ENCODE peak calls at places on chromosomes 5 and 9, in nine cellular contexts. U, W, E, R, F, H, Y, I and X are unnamed samples. For H3K36me3, the result is how much of the 10 kb centered on the place peaks cover.

GRCh38 chr5:134370306-134370870 is 981 bp upstream of the UBE2B start:
- DNase-seq in W (peak), E (no peak), F (no peak), I (no peak), Y (no peak), U (no peak), H (no peak), R (no peak), X (no peak)

GRCh38 chr5:124755565-124755964 is 9.1 kb upstream of the ZNF608 start:
- DNase-seq in I (no peak), Y (peak), W (peak), F (no peak), E (no peak), U (no peak), R (no peak), H (peak), X (no peak)

GRCh38 chr5:50623666-50624065 is 42.8 kb upstream of the PARP8 start:
- DNase-seq in W (no peak), R (peak), H (no peak), U (no peak), Y (no peak), E (no peak), F (no peak), I (no peak), X (no peak)

GRCh38 chr5:37840036-37840909 is at the start of gene GDNF:
- DNase-seq in Y (peak), H (no peak), F (peak), U (peak), E (no peak), R (peak), W (peak), I (peak), X (peak)

GRCh38 chr5:137582218-137582617 is 83.1 kb upstream of the SPOCK1 start:
- DNase-seq in W (no peak), R (no peak), H (no peak), F (no peak), E (no peak), U (no peak), Y (no peak), I (no peak), X (no peak)

GRCh38 chr5:64874753-64875152 is 106.0 kb downstream of the CWC27 start:
- DNase-seq in E (no peak), F (no peak), I (no peak), H (no peak), Y (no peak), U (no peak), W (no peak), R (no peak), X (no peak)

GRCh38 chr9:137456061-137456863 is 2.9 kb downstream of the NSMF start:
- DNase-seq in R (no peak), I (no peak), F (no peak), E (no peak), W (no peak), Y (no peak), H (no peak), U (no peak), X (no peak)

GRCh38 chr5:39835371-39835770 is 410.6 kb upstream of the DAB2 start:
- DNase-seq in H (no peak), W (peak), I (no peak), E (no peak), Y (no peak), U (no peak), F (no peak), R (no peak), X (no peak)

GRCh38 chr5:76524101-76524835 is 98.9 kb downstream of the F2RL2 start:
- DNase-seq in W (no peak), I (no peak), F (no peak), U (no peak), R (peak), Y (no peak), E (no peak), H (no peak), X (no peak)

GRCh38 chr5:73205309-73205708 is 32.3 kb downstream of the TMEM174 start:
- DNase-seq in R (no peak), E (no peak), U (no peak), H (no peak), F (no peak), Y (no peak), W (no peak), I (no peak), X (no peak)

GRCh38 chr9:16787724-16788123 is 82.7 kb downstream of the BNC2 start:
- DNase-seq in E (no peak), I (peak), F (no peak), W (peak), H (no peak), Y (no peak), R (no peak), U (no peak), X (no peak)

GRCh38 chr5:54836959-54837534 is 148.3 kb downstream of the ESM1 start:
- DNase-seq in H (no peak), W (peak), Y (no peak), U (no peak), E (no peak), F (no peak), R (no peak), I (no peak), X (no peak)

GRCh38 chr5:143106175-143106574 is 297.3 kb downstream of the NR3C1 start:
- DNase-seq in I (peak), R (peak), E (no peak), H (peak), U (peak), F (peak), Y (peak), W (peak), X (no peak)

GRCh38 chr9:36207016-36207415 is 16.3 kb downstream of the CLTA start:
- DNase-seq in F (no peak), W (peak), E (no peak), U (no peak), H (no peak), R (no peak), I (no peak), Y (no peak), X (no peak)

GRCh38 chr5:82784521-82784920 is 292.7 kb downstream of the TMEM167A start:
- DNase-seq in H (no peak), E (no peak), F (no peak), U (no peak), R (no peak), I (peak), Y (no peak), W (no peak), X (no peak)

GRCh38 chr9:90007516-90008430 is 403.0 kb downstream of the GADD45G start:
- DNase-seq in Y (no peak), R (peak), H (no peak), W (peak), U (peak), I (no peak), F (no peak), E (no peak), X (no peak)

GRCh38 chr9:77163889-77164288 is 13.4 kb upstream of the VPS13A start:
- DNase-seq in U (peak), R (no peak), H (no peak), E (no peak), I (no peak), Y (no peak), F (no peak), W (peak), X (no peak)

GRCh38 chr9:110327735-110328134 is 9.9 kb downstream of the TXNDC8 start:
- DNase-seq in U (no peak), R (no peak), F (no peak), W (no peak), H (no peak), E (no peak), Y (no peak), I (no peak), X (no peak)

GRCh38 chr9:6609499-6610016 is 36.0 kb downstream of the GLDC start:
- DNase-seq in U (no peak), I (no peak), Y (no peak), W (no peak), H (no peak), R (no peak), E (no peak), F (no peak), X (no peak)

GRCh38 chr5:68795190-68795589 is 298.6 kb upstream of the SLC30A5 start:
- DNase-seq in I (no peak), U (no peak), E (no peak), W (no peak), F (no peak), H (no peak), R (no peak), Y (no peak), X (no peak)

GRCh38 chr5:88515881-88516819 is 247.5 kb upstream of the TMEM161B start:
- DNase-seq in Y (no peak), I (peak), W (no peak), U (peak), H (no peak), E (no peak), R (no peak), F (no peak), X (no peak)

GRCh38 chr9:32395483-32396216 is 11.2 kb downstream of the ACO1 start:
- DNase-seq in I (peak), U (no peak), F (no peak), H (no peak), Y (peak), W (peak), E (no peak), R (peak), X (no peak)

DNA sequence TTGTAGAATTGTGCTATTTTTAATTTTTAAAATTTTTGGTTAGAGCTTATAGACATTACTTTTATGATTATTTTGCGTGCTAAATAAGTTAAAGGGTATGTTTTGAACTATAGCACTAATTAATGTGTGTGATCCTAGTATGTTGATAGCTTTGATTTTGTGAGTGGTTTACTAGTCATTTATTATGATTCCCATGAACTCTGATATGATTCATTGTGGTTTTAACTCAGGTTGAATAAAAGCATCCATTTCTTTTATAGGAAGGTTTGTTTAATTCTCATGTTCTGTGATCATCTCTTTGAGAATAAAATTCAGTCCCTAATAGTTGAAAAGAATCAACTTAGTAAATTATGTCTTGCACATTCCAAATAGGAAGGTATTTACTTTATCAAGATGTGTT is 22.5 kb downstream of the C5orf22 start:
- DNase-seq in H (no peak), Y (no peak), I (peak), F (no peak), U (no peak), W (no peak), E (no peak), R (no peak), X (no peak)
- H3K36me3 ChIP-seq in H (under half), Y (under half), I (under half), F (under half), U (under half), W (under half), E (under half), R (under half), X (under half)

DNA sequence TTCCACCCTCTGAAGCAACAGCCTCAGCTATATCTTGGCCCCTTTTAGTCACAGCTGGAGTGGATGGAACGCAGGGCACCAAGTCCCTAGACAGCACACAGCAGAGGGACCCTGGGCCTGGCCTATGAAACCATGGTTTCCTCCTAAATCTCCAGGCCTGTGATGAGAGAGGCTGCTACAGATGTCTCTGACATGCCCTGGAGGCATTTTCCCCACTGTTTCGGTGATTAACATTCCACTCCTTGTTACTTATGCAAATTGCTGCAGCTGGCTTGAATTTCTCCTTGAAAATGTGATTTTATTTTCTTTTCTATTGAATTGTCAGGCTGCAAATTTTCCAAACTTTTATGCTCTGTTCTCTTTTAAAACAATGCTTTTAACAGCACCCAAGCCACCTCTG is 384.8 kb downstream of the PRR16 start:
- DNase-seq in U (no peak), R (peak), W (no peak), E (no peak), F (peak), H (no peak), Y (no peak), I (no peak), X (no peak)
- TF ChIP-seq EZH2phosphoT487 in U (no peak), R (no peak), W (no peak), E (no peak), F (no peak), H (no peak), Y (no peak), I (no peak), X (no peak)

GRCh38 chr9:93450817-93451761 is at the start of gene FAM120A:
- DNase-seq in W (peak), R (peak), F (peak), U (peak), I (peak), H (peak), E (peak), Y (peak), X (peak)
- H3K36me3 ChIP-seq in W (under half), R (under half), F (under half), U (under half), I (under half), H (half or more), E (under half), Y (under half), X (under half)

DNA sequence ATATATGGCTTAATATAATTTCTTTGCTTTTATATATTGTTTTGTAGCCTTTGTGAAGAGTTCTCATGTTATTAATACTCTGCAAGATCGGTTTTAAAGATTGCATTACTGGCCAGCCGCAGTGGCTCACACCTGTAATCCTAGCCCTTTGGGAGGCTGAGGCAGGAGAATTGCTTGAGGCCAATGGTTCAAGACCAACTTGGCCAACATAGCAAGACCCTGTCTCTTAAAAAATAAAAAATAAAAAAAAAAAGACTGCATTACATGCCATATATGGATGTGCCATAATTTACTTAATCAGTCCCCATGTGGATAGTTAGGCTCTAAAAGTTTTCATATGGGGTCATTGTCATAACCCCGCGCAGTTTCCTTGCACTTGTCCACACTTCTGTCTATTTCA is 31.0 kb upstream of the TNFAIP8 start:
- DNase-seq in Y (no peak), F (no peak), R (no peak), W (no peak), I (no peak), U (no peak), H (no peak), E (no peak), X (no peak)
- TF ChIP-seq EZH2phosphoT487 in Y (no peak), F (no peak), R (no peak), W (no peak), I (no peak), U (no peak), H (no peak), E (no peak), X (no peak)

DNA sequence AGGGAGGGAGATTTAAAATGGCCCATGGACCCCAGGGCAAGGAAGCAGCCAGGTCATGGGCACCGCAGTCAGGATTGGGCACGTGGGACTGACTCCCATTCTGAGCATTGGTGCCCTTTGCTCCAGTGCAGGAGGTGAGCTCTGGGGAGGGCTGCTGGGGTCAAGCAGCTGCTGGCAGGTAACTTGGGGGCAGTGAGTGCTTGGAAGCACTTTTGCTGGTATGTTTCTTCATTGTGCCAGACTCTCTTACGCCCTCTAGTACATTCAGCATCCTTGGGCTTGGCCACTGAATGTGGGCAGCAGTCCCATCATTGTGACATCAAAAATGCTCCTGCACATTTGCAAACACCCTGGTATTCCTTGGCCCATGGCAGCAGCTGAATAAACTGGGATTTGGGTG is 32.7 kb downstream of the PRRC2B start:
- DNase-seq in R (no peak), H (no peak), I (no peak), U (no peak), F (no peak), W (no peak), E (no peak), Y (no peak), X (no peak)
- H3K36me3 ChIP-seq in R (under half), H (half or more), I (under half), U (under half), F (under half), W (under half), E (under half), Y (under half), X (under half)

DNA sequence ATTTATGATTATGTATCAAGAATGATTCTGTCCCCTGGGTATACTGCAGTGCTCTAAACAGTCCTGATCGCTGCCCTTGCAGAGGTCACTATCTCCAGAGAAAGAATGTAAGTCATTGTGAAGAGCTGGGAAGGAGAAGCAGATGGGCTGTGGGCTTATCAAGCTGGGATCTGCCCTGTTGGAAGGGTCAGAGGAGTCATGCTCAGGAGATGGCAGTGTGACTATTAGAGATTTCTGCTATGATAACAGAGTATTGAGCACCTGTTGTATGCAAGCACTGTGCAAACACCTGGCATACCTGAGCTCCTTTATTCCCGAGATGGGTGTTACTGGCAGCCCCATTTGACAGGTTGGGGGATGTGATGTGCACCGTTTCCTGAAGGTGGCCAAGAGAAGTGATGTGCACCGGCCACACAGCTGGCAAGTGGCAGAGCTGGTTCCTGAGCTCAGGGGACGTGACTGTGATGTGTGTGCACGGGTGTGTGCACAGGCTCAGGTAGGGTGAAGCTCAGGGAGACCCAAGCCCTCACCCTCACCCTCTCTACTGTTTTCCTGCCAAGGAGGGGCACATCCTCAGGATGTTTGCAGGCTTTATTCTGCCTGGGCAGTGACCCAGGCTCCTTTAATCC is 56.5 kb downstream of the WWC1 start:
- DNase-seq in U (no peak), I (peak), F (no peak), E (no peak), R (no peak), H (no peak), Y (no peak), W (no peak), X (no peak)
- TF ChIP-seq EZH2phosphoT487 in U (no peak), I (no peak), F (no peak), E (no peak), R (no peak), H (no peak), Y (no peak), W (no peak), X (no peak)

GRCh38 chr5:151040211-151040747 is 19.9 kb downstream of the GPX3 start:
- DNase-seq in I (peak), R (no peak), U (peak), E (peak), F (no peak), H (no peak), W (peak), Y (no peak), X (no peak)

GRCh38 chr5:151039665-151040064 is 19.3 kb downstream of the GPX3 start:
- DNase-seq in R (no peak), F (no peak), Y (no peak), E (no peak), U (no peak), I (no peak), H (no peak), W (no peak), X (no peak)

GRCh38 chr5:151042453-151043093 is 22.2 kb downstream of the GPX3 start:
- DNase-seq in F (no peak), I (no peak), U (no peak), H (no peak), R (no peak), W (no peak), E (no peak), Y (no peak), X (no peak)

GRCh38 chr5:151038801-151039238 is 18.4 kb downstream of the GPX3 start:
- DNase-seq in E (no peak), F (no peak), Y (no peak), U (no peak), R (no peak), I (peak), W (peak), H (no peak), X (no peak)

DNA sequence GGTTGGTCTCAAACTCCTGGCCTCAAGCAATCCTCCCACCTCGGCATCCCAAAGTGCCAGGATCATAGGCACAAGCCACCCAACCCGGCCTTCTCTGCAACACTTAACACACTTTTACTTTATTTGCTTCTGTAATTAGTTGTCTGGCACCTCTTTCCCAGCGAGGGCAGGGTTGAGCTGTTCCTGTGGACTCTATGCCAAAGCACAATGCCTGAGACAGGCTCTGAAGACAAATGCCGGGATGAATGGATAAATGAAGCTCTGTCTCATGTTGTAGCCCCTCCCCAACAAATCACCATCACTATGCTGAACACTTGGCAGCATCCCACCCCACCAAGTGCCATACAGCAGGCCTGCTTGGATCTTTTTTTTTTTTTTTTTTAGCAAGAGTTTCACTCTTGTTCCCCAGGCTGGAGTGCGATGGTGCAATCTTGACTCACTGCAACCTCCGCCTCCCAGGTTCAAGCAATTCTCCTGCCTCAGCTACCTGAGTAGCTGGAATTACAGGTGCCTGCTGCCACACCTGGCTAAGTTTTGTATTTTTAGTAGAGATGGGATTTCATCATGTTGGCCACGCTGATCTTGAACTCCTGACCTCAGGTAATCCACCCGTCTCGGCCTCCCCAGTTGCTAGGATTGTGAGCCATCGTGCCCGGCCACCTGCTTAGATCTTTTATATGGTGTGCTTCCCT is 21.3 kb downstream of the GPX3 start:
- DNase-seq in Y (no peak), E (no peak), R (no peak), I (no peak), F (no peak), W (no peak), H (no peak), U (no peak), X (no peak)
- H3K36me3 ChIP-seq in Y (under half), E (under half), R (under half), I (under half), F (under half), W (under half), H (half or more), U (under half), X (under half)

GRCh38 chr5:115968770-115969169 is 6.5 kb downstream of the LVRN start:
- DNase-seq in W (no peak), Y (no peak), H (no peak), R (peak), I (no peak), U (no peak), F (no peak), E (no peak), X (no peak)
- TF ChIP-seq EZH2phosphoT487 in W (no peak), Y (no peak), H (no peak), R (no peak), I (no peak), U (no peak), F (no peak), E (no peak), X (no peak)

GRCh38 chr5:111615054-111615453 is 102.7 kb upstream of the STARD4 start:
- DNase-seq in Y (no peak), I (no peak), W (no peak), U (no peak), H (no peak), E (no peak), R (no peak), F (no peak), X (no peak)
- H3K36me3 ChIP-seq in Y (under half), I (under half), W (under half), U (under half), H (under half), E (under half), R (under half), F (under half), X (under half)